ENCODE peak calls at places on chromosomes 3 and 15, in six cellular contexts. N is hepatocyte, M is mesendoderm, P is neural progenitor cell, T is substantia nigra, Q is RWPE1. H is an unnamed sample.

GRCh38 chr3:44003801-44004200 is 237.9 kb upstream of the TOPAZ1 start:
- DNase-seq in M (no peak), T (no peak), N (no peak), P (no peak), Q (no peak), H (no peak)

GRCh38 chr3:101128786-101129185 is 135.6 kb upstream of the ABI3BP start:
- DNase-seq in M (no peak), T (no peak), P (no peak), Q (peak), N (no peak), H (no peak)

GRCh38 chr3:62095756-62096155 is 277.6 kb downstream of the FEZF2 start:
- DNase-seq in P (no peak), N (no peak), Q (no peak), T (no peak), M (peak), H (no peak)

GRCh38 chr3:127408022-127408683 is 120.3 kb upstream of the PRR20G start:
- DNase-seq in T (no peak), P (no peak), M (no peak), Q (no peak), N (no peak), H (no peak)

GRCh38 chr15:93076217-93076616 is 12.8 kb downstream of the RGMA start:
- DNase-seq in M (no peak), Q (no peak), N (no peak), P (no peak), T (no peak), H (no peak)

GRCh38 chr3:175748087-175748732 is 889.1 kb downstream of the NAALADL2 start:
- DNase-seq in T (no peak), Q (peak), N (no peak), P (no peak), M (no peak), H (no peak)

GRCh38 chr15:38071211-38071972 is 137.0 kb downstream of the TMCO5A start:
- DNase-seq in N (no peak), M (no peak), Q (no peak), T (no peak), P (no peak), H (no peak)

GRCh38 chr15:29870495-29871151 is 48.4 kb upstream of the TJP1 start:
- DNase-seq in M (peak), N (no peak), Q (no peak), P (peak), T (no peak), H (no peak)

GRCh38 chr15:62390793-62391543 is 225.9 kb upstream of the C2CD4B start:
- DNase-seq in T (no peak), M (peak), Q (peak), P (peak), N (peak), H (no peak)

GRCh38 chr15:31252386-31252785 is 74.2 kb upstream of the KLF13 start:
- DNase-seq in N (no peak), T (no peak), P (no peak), Q (no peak), M (no peak), H (no peak)

GRCh38 chr3:139121513-139122220 is 77.0 kb upstream of the PRR23C start:
- DNase-seq in P (no peak), T (no peak), M (no peak), N (peak), Q (no peak), H (no peak)
- H3K27ac ChIP-seq in P (no peak), T (no peak), M (no peak), N (peak), Q (no peak), H (no peak)

GRCh38 chr3:111584724-111585123 is 10.4 kb downstream of the ZBED2 start:
- DNase-seq in T (no peak), M (no peak), P (no peak), N (no peak), Q (no peak), H (no peak)
- H3K27ac ChIP-seq in T (no peak), M (no peak), P (no peak), N (peak), Q (no peak), H (peak)

GRCh38 chr3:151539599-151539998 is 78.7 kb upstream of the IGSF10 start:
- DNase-seq in P (no peak), T (no peak), M (no peak), N (no peak), Q (no peak), H (no peak)

GRCh38 chr3:151541184-151541583 is 80.3 kb upstream of the IGSF10 start:
- DNase-seq in M (no peak), P (no peak), N (no peak), Q (no peak), T (no peak), H (no peak)

GRCh38 chr3:151544164-151544548 is 83.3 kb upstream of the IGSF10 start:
- DNase-seq in N (no peak), T (no peak), M (peak), Q (no peak), P (no peak), H (no peak)

GRCh38 chr3:151537751-151538150 is 76.9 kb upstream of the IGSF10 start:
- DNase-seq in Q (no peak), M (no peak), T (no peak), P (no peak), N (no peak), H (no peak)

GRCh38 chr3:151538706-151539403 is 78.0 kb upstream of the IGSF10 start:
- DNase-seq in Q (no peak), N (no peak), M (peak), P (peak), T (no peak), H (no peak)
- H3K27ac ChIP-seq in Q (no peak), N (no peak), M (no peak), P (no peak), T (no peak), H (no peak)

GRCh38 chr3:179260949-179261765 is 10.2 kb upstream of the KCNMB3 start:
- DNase-seq in N (peak), Q (peak), M (peak), T (peak), P (peak), H (no peak)
- H3K27ac ChIP-seq in N (peak), Q (peak), M (no peak), T (peak), P (no peak), H (no peak)